ENCODE peak calls at places on chromosomes 4 and X, in nine cellular contexts. W, I, H, C, Z, A, L, U and Y are unnamed samples.

GRCh38 chr4:173014113-173014558 is 154.5 kb upstream of the GALNT7 start:
- DNase-seq in Z (peak), L (peak), W (peak), I (no peak), A (no peak), H (no peak), U (peak), C (peak), Y (no peak)

GRCh38 chr4:125316391-125316780 is 1.6 kb downstream of the FAT4 start:
- DNase-seq in C (peak), W (peak), A (peak), I (peak), U (no peak), Z (no peak), L (peak), H (no peak), Y (peak)

GRCh38 chr4:61214680-61215079 is 14.6 kb downstream of the ADGRL3 start:
- DNase-seq in Z (no peak), U (no peak), L (peak), A (no peak), C (peak), H (no peak), I (no peak), W (no peak), Y (no peak)

GRCh38 chr4:1031346-1031745 is 19.9 kb downstream of the FGFRL1 start:
- DNase-seq in U (no peak), C (no peak), W (no peak), H (no peak), L (no peak), I (no peak), Z (no peak), A (no peak), Y (no peak)

GRCh38 chrX:16999275-16999674 is 52.8 kb downstream of the REPS2 start:
- DNase-seq in L (no peak), A (no peak), U (no peak), H (no peak), C (no peak), W (no peak), I (no peak), Z (no peak), Y (no peak)

GRCh38 chr4:185318679-185319078 is 77.0 kb downstream of the LRP2BP start:
- DNase-seq in L (peak), A (no peak), H (peak), C (no peak), Z (peak), W (no peak), I (no peak), U (no peak), Y (no peak)

GRCh38 chrX:39196192-39197102 is 395.2 kb downstream of the MID1IP1 start:
- DNase-seq in C (peak), H (peak), W (no peak), U (no peak), L (peak), Z (no peak), A (peak), I (no peak), Y (peak)

GRCh38 chr4:25065901-25066610 is 35.3 kb upstream of the LGI2 start:
- DNase-seq in I (no peak), C (no peak), A (no peak), L (no peak), W (no peak), U (no peak), Z (no peak), H (no peak), Y (no peak)

GRCh38 chrX:140572724-140573123 is 67.9 kb upstream of the SOX3 start:
- DNase-seq in C (peak), H (peak), W (peak), A (peak), I (no peak), U (peak), Z (no peak), L (peak), Y (peak)

GRCh38 chr4:116099596-116099995 is 985.8 kb downstream of the TRAM1L1 start:
- DNase-seq in U (no peak), L (no peak), I (no peak), Z (no peak), W (no peak), C (no peak), H (no peak), A (no peak), Y (no peak)

GRCh38 chrX:120647127-120647526 is 17.3 kb upstream of the C1GALT1C1 start:
- DNase-seq in U (no peak), I (no peak), W (no peak), C (no peak), A (no peak), Z (no peak), L (peak), H (no peak), Y (no peak)

GRCh38 chr4:147550626-147551250 is 66.5 kb upstream of the TMEM184C start:
- DNase-seq in W (no peak), A (peak), L (peak), Z (no peak), C (no peak), U (no peak), I (no peak), H (peak), Y (peak)

GRCh38 chrX:129772796-129773431 is 6.8 kb upstream of the SASH3 start:
- DNase-seq in C (no peak), I (peak), A (peak), L (no peak), U (no peak), H (peak), W (no peak), Z (no peak), Y (peak)

GRCh38 chr4:76948441-76949292 is 885 bp upstream of the SEPTIN11 start:
- DNase-seq in C (peak), I (peak), U (peak), L (peak), W (peak), A (peak), H (peak), Z (peak), Y (peak)

GRCh38 chrX:101595739-101596419 is 21.9 kb downstream of the ARMCX6 start:
- DNase-seq in W (no peak), Z (peak), C (peak), I (no peak), L (peak), U (peak), A (peak), H (peak), Y (peak)

GRCh38 chrX:71615954-71616353 is 2.4 kb downstream of the CXCR3 start:
- DNase-seq in I (no peak), Z (no peak), U (no peak), L (no peak), W (no peak), H (no peak), A (peak), C (no peak), Y (peak)

GRCh38 chr4:182925298-182925738 is 8.1 kb upstream of the DCTD start:
- DNase-seq in C (peak), U (peak), H (peak), W (peak), A (peak), Z (peak), I (peak), L (peak), Y (peak)

GRCh38 chr4:185638093-185638492 is 102.8 kb upstream of the PDLIM3 start:
- DNase-seq in L (no peak), Z (no peak), H (no peak), W (no peak), A (no peak), C (no peak), I (no peak), U (no peak), Y (no peak)

GRCh38 chrX:10341309-10341708 is 184.5 kb downstream of the CLCN4 start:
- DNase-seq in U (no peak), I (no peak), C (no peak), H (no peak), Z (no peak), W (no peak), A (no peak), L (no peak), Y (no peak)

GRCh38 chr4:165410214-165410613 is 31.4 kb downstream of the CPE start:
- DNase-seq in H (no peak), A (no peak), U (no peak), Z (no peak), W (no peak), L (no peak), I (no peak), C (no peak), Y (no peak)

GRCh38 chr4:184870718-184871117 is 45.0 kb upstream of the ACSL1 start:
- DNase-seq in A (no peak), Z (no peak), W (no peak), C (no peak), U (no peak), I (no peak), L (no peak), H (no peak), Y (no peak)

GRCh38 chr4:68129793-68130192 is at the start of gene TMPRSS11F:
- DNase-seq in I (no peak), L (no peak), U (no peak), Z (peak), A (no peak), W (no peak), C (peak), H (no peak), Y (no peak)

GRCh38 chr4:177369372-177369771 is 59.7 kb downstream of the NEIL3 start:
- DNase-seq in H (no peak), L (peak), A (no peak), I (no peak), U (no peak), Z (no peak), C (no peak), W (no peak), Y (no peak)

GRCh38 chr4:138241281-138242075 is 671 bp downstream of the SLC7A11 start:
- DNase-seq in C (peak), A (no peak), U (no peak), W (no peak), H (peak), Z (peak), I (no peak), L (peak), Y (peak)

GRCh38 chr4:52833941-52834525 is 28.1 kb upstream of the RASL11B start:
- DNase-seq in H (no peak), L (peak), A (no peak), C (no peak), U (no peak), Z (peak), W (no peak), I (no peak), Y (no peak)

GRCh38 chr4:153780221-153780620 is 8.7 kb downstream of the SFRP2 start:
- DNase-seq in L (no peak), C (no peak), A (no peak), Z (no peak), W (no peak), H (no peak), U (no peak), I (no peak), Y (no peak)

GRCh38 chrX:47245156-47245555 is 12.3 kb downstream of the USP11 start:
- DNase-seq in U (no peak), A (no peak), L (no peak), W (no peak), H (no peak), C (no peak), I (no peak), Z (no peak), Y (no peak)

GRCh38 chr4:914531-914930 is 17.6 kb downstream of the GAK start:
- DNase-seq in H (no peak), C (no peak), U (no peak), Z (no peak), W (peak), A (no peak), L (no peak), I (no peak), Y (no peak)

GRCh38 chr4:2861631-2862436 is 18.2 kb downstream of the ADD1 start:
- DNase-seq in A (no peak), H (peak), L (no peak), C (no peak), Z (no peak), W (no peak), I (no peak), U (no peak), Y (no peak)

GRCh38 chr4:149676076-149676475 is 139.6 kb downstream of the IQCM start:
- DNase-seq in Z (no peak), U (no peak), C (no peak), H (peak), A (no peak), W (no peak), L (no peak), I (no peak), Y (no peak)

GRCh38 chrX:72306851-72307645 is 1.3 kb upstream of the CITED1 start:
- DNase-seq in L (peak), I (peak), Z (peak), U (peak), A (peak), W (peak), C (peak), H (peak), Y (peak)

GRCh38 chrX:86421771-86422170 is 273.5 kb downstream of the DACH2 start:
- DNase-seq in C (no peak), Z (no peak), U (no peak), H (no peak), L (no peak), W (no peak), A (no peak), I (no peak), Y (no peak)

GRCh38 chr4:55896622-55897021 is 43.2 kb downstream of the EXOC1 start:
- DNase-seq in I (no peak), L (peak), A (no peak), Z (no peak), H (no peak), U (no peak), C (no peak), W (no peak), Y (no peak)

GRCh38 chr4:73856518-73856917 is 3.4 kb downstream of the PF4V1 start:
- DNase-seq in C (no peak), I (no peak), Z (no peak), W (no peak), H (no peak), U (no peak), L (peak), A (no peak), Y (no peak)

DNA sequence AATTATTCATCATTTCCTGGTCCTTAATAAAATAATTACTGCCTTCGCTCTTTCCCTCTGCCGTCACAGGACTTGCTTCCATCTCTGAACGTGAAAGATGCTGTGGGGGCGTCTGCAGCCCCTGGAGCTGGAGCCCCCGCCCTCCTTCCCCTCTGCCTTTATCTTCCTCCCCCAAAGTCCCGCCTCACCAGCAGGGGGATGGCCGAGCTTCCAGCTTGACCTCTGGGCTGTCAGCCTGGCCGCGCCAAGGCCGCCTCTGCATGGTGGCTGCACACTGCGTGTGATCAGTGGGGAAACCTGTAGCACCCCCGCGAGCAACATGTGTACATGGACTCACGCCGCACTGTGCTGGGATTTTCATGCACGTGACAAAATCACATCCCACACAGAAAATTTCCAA is 26.4 kb upstream of the PSAPL1 start:
- DNase-seq in I (no peak), U (peak), H (no peak), L (no peak), Z (no peak), W (peak), C (no peak), A (no peak), Y (no peak)
- TF ChIP-seq CTCF in I (no peak), U (peak), H (no peak), L (peak), Z (no peak), W (peak), C (no peak), A (no peak), Y (no peak)

DNA sequence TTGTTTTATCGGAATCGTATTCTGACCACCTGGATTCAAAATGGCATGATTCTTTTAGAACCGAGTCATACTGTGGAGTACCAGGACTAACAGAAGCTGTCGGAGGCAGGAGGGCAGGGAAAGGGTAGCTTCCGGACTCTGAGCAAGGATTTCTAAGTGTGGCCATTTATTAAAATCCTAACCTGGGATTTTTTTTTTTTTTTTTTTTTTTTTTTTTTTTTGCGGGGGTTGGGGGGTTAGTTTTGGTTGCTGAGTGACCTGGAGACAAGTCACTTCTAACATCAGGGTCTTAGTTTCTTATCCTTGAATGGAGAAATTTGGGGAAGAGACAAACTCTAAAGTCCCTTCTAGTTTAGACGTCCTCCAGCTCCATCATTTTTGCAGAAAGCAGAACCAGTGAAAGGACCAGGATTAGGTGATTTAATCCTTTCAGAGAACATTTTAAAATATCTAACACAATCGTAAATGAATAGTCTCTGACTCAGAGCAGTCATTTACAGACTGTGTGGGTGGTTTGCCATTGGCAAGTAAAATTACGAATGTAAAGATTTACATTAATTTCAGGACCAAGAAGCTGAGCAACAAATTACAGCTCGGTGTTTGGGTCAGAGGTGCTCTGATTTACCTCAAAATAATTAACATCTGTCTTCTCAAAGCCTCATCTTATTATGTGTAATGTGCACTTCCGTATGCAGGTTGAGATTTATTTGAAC is 7.3 kb downstream of the SLC25A5 start:
- DNase-seq in H (no peak), I (no peak), L (no peak), Z (no peak), A (no peak), U (no peak), C (no peak), W (no peak), Y (no peak)
- TF ChIP-seq CTCF in H (no peak), I (no peak), L (no peak), Z (no peak), A (no peak), U (no peak), C (no peak), W (no peak), Y (no peak)

GRCh38 chr4:111014537-111014936 is 391.7 kb upstream of the PITX2 start:
- DNase-seq in I (no peak), C (no peak), L (no peak), A (no peak), H (no peak), W (no peak), Z (no peak), U (no peak), Y (no peak)
- TF ChIP-seq CTCF in I (no peak), C (no peak), L (no peak), A (no peak), H (no peak), W (no peak), Z (no peak), U (no peak), Y (no peak)

GRCh38 chrX:13590914-13591313 is 21.5 kb downstream of the EGFL6 start:
- DNase-seq in C (no peak), U (no peak), W (no peak), Z (no peak), H (no peak), I (no peak), A (no peak), L (no peak), Y (no peak)
- TF ChIP-seq CTCF in C (no peak), U (no peak), W (no peak), Z (no peak), H (no peak), I (no peak), A (no peak), L (no peak), Y (no peak)